ENCODE peak calls at places on chromosomes 12 and 14, in six cellular contexts. U is omental fat pad; K is midbrain; C is stimulated activated CD4-positive, alpha-beta T cell treated with anti-CD3 and anti-CD28 coated beads, Interleukin-2, amount 100 ng/mL, for 48 hours; T is NCI-H345; E is A172. Q is an unnamed sample.

GRCh38 chr12:98856897-98857540 is 211.9 kb downstream of the APAF1 start:
- DNase-seq in E (peak; percentile 39), K (no peak), U (no peak), T (no peak), C (no peak), Q (peak; percentile 34)

GRCh38 chr14:94102768-94103482 is 7.6 kb upstream of the IFI27 start:
- DNase-seq in C (no peak), K (no peak), T (no peak), U (no peak), E (no peak), Q (no peak)

GRCh38 chr14:34983148-34983760 is 462 bp downstream of the SRP54 start:
- DNase-seq in T (no peak), C (no peak), U (no peak), K (no peak), E (no peak), Q (no peak)

GRCh38 chr12:118033331-118033730 is 16.8 kb downstream of the RFC5 start:
- DNase-seq in E (no peak), T (no peak), U (no peak), K (no peak), C (no peak), Q (no peak)

GRCh38 chr14:74649673-74650072 is 37.6 kb upstream of the LTBP2 start:
- DNase-seq in T (no peak), E (no peak), U (no peak), K (no peak), C (no peak), Q (no peak)

GRCh38 chr12:110577717-110578521 is 5.2 kb downstream of the PPTC7 start:
- DNase-seq in U (no peak), E (peak; percentile 80), T (no peak), K (no peak), C (no peak), Q (peak; percentile 66)

GRCh38 chr14:81298122-81298521 is 77.4 kb upstream of the GTF2A1 start:
- DNase-seq in E (no peak), C (no peak), K (no peak), T (no peak), U (no peak), Q (no peak)

GRCh38 chr14:79465651-79466050 is 745.7 kb downstream of the DIO2 start:
- DNase-seq in U (no peak), C (no peak), E (no peak), K (no peak), T (no peak), Q (no peak)

GRCh38 chr12:105281694-105282049 is 45.7 kb upstream of the APPL2 start:
- DNase-seq in E (no peak), C (no peak), U (no peak), K (no peak), T (no peak), Q (no peak)

Q was measured in kidney glomerular epithelial cell.